ENCODE peak calls at places on chromosomes 11 and 22, in six cellular contexts. T, U, I, Y, O and G are unnamed samples.

GRCh38 chr11:101618691-101619090 is 34.9 kb upstream of the TRPC6 start:
- DNase-seq in O (peak), T (no peak), I (no peak), U (peak), Y (no peak), G (no peak)

GRCh38 chr11:128342511-128343133 is 244.7 kb downstream of the ETS1 start:
- DNase-seq in Y (no peak), O (peak), T (no peak), U (peak), I (peak), G (no peak)

GRCh38 chr11:1784761-1785650 is 21.3 kb upstream of the CTSD start:
- DNase-seq in Y (no peak), T (no peak), O (no peak), I (no peak), U (no peak), G (no peak)

GRCh38 chr11:61787928-61788491 is 4.4 kb downstream of the TMEM258 start:
- DNase-seq in T (peak), I (peak), U (peak), Y (peak), O (peak), G (peak)

GRCh38 chr11:33828604-33829429 is 54.5 kb upstream of the FBXO3 start:
- DNase-seq in U (no peak), I (no peak), T (no peak), O (no peak), Y (no peak), G (no peak)

GRCh38 chr11:126477526-126478275 is 122.2 kb downstream of the ST3GAL4 start:
- DNase-seq in I (no peak), U (no peak), O (no peak), Y (no peak), T (no peak), G (peak)

GRCh38 chr11:64558869-64559268 is 32.2 kb upstream of the SLC22A12 start:
- DNase-seq in Y (no peak), U (no peak), T (no peak), O (no peak), I (no peak), G (no peak)

GRCh38 chr11:58573451-58574104 is 2.1 kb downstream of the LPXN start:
- DNase-seq in I (peak), Y (no peak), O (peak), T (peak), U (no peak), G (peak)

GRCh38 chr11:60788401-60789110 is 3.4 kb downstream of the MS4A10 start:
- DNase-seq in I (peak), T (no peak), O (no peak), Y (no peak), U (no peak), G (no peak)

GRCh38 chr11:94747136-94748110 is 20.7 kb upstream of the AMOTL1 start:
- DNase-seq in O (no peak), U (no peak), T (peak), I (no peak), Y (no peak), G (no peak)

GRCh38 chr11:66011239-66011784 is 496 bp upstream of the CST6 start:
- DNase-seq in Y (no peak), U (no peak), T (peak), O (peak), I (peak), G (peak)

GRCh38 chr11:66883021-66883968 is 26.4 kb downstream of the LRFN4 start:
- DNase-seq in O (peak), I (peak), T (peak), Y (peak), U (no peak), G (no peak)

GRCh38 chr11:66727883-66728759 is 895 bp downstream of the SPTBN2 start:
- DNase-seq in Y (no peak), O (no peak), I (no peak), T (no peak), U (no peak), G (no peak)

GRCh38 chr22:44894782-44895181 is 115.0 kb downstream of the PHF21B start:
- DNase-seq in I (no peak), T (no peak), O (no peak), Y (no peak), U (no peak), G (no peak)